ENCODE peak calls at places on chromosomes 13 and 19, in nine cellular contexts. One of them, this sample, is unnamed.

GRCh38 chr13:22194106-22194810 is 523.4 kb downstream of the FGF9 start:
- DNase-seq in EL: no peak
- DNase-seq in activated CD4-positive, alpha-beta T cell treated with anti-CD3 and anti-CD28 coated beads, Interleukin-2, amount 50 U/mL, for 48 hours: no peak
- DNase-seq in neural progenitor cell: no peak
- DNase-seq in mucosa of gallbladder: no peak
- DNase-seq in stromal cell of bone marrow: no peak
- DNase-seq in IMR-90: no peak
- DNase-seq in amniotic stem cell: no peak
- DNase-seq in H9: no peak
- DNase-seq in this sample: no peak

GRCh38 chr13:110423689-110424302 is 116.7 kb downstream of the COL4A2 start:
- DNase-seq in EL: no peak
- DNase-seq in activated CD4-positive, alpha-beta T cell treated with anti-CD3 and anti-CD28 coated beads, Interleukin-2, amount 50 U/mL, for 48 hours: no peak
- DNase-seq in neural progenitor cell: no peak
- DNase-seq in mucosa of gallbladder: no peak
- DNase-seq in stromal cell of bone marrow: no peak
- DNase-seq in IMR-90: no peak
- DNase-seq in amniotic stem cell: no peak
- DNase-seq in H9: no peak
- DNase-seq in this sample: no peak

GRCh38 chr13:84605927-84606326 is 723.7 kb upstream of the SLITRK1 start:
- DNase-seq in EL: no peak
- DNase-seq in activated CD4-positive, alpha-beta T cell treated with anti-CD3 and anti-CD28 coated beads, Interleukin-2, amount 50 U/mL, for 48 hours: no peak
- DNase-seq in neural progenitor cell: no peak
- DNase-seq in mucosa of gallbladder: no peak
- DNase-seq in stromal cell of bone marrow: no peak
- DNase-seq in IMR-90: no peak
- DNase-seq in amniotic stem cell: no peak
- DNase-seq in H9: peak
- DNase-seq in this sample: no peak

GRCh38 chr13:48730971-48731658 is 77.4 kb downstream of the CYSLTR2 start:
- DNase-seq in EL: peak
- DNase-seq in activated CD4-positive, alpha-beta T cell treated with anti-CD3 and anti-CD28 coated beads, Interleukin-2, amount 50 U/mL, for 48 hours: no peak
- DNase-seq in neural progenitor cell: peak
- DNase-seq in mucosa of gallbladder: no peak
- DNase-seq in stromal cell of bone marrow: peak
- DNase-seq in IMR-90: peak
- DNase-seq in amniotic stem cell: no peak
- DNase-seq in H9: no peak
- DNase-seq in this sample: no peak

GRCh38 chr19:46131485-46132143 is 7.1 kb upstream of the IGFL3 start:
- DNase-seq in EL: no peak
- DNase-seq in activated CD4-positive, alpha-beta T cell treated with anti-CD3 and anti-CD28 coated beads, Interleukin-2, amount 50 U/mL, for 48 hours: no peak
- DNase-seq in neural progenitor cell: no peak
- DNase-seq in mucosa of gallbladder: no peak
- DNase-seq in stromal cell of bone marrow: no peak
- DNase-seq in IMR-90: no peak
- DNase-seq in amniotic stem cell: no peak
- DNase-seq in H9: no peak
- DNase-seq in this sample: no peak

GRCh38 chr13:29754486-29754806 is 96.0 kb downstream of the UBL3 start:
- DNase-seq in EL: peak
- DNase-seq in activated CD4-positive, alpha-beta T cell treated with anti-CD3 and anti-CD28 coated beads, Interleukin-2, amount 50 U/mL, for 48 hours: peak
- DNase-seq in neural progenitor cell: no peak
- DNase-seq in mucosa of gallbladder: no peak
- DNase-seq in stromal cell of bone marrow: peak
- DNase-seq in IMR-90: peak
- DNase-seq in amniotic stem cell: no peak
- DNase-seq in H9: peak
- DNase-seq in this sample: no peak

GRCh38 chr19:38932425-38933179 is 1.9 kb downstream of the MRPS12 start:
- DNase-seq in EL: peak
- DNase-seq in activated CD4-positive, alpha-beta T cell treated with anti-CD3 and anti-CD28 coated beads, Interleukin-2, amount 50 U/mL, for 48 hours: peak
- DNase-seq in neural progenitor cell: peak
- DNase-seq in mucosa of gallbladder: no peak
- DNase-seq in stromal cell of bone marrow: no peak
- DNase-seq in IMR-90: peak
- DNase-seq in amniotic stem cell: no peak
- DNase-seq in H9: peak
- DNase-seq in this sample: peak

GRCh38 chr19:49114630-49115363 is 627 bp downstream of the LIN7B start:
- DNase-seq in EL: peak
- DNase-seq in activated CD4-positive, alpha-beta T cell treated with anti-CD3 and anti-CD28 coated beads, Interleukin-2, amount 50 U/mL, for 48 hours: peak
- DNase-seq in neural progenitor cell: peak
- DNase-seq in mucosa of gallbladder: peak
- DNase-seq in stromal cell of bone marrow: peak
- DNase-seq in IMR-90: peak
- DNase-seq in amniotic stem cell: no peak
- DNase-seq in H9: peak
- DNase-seq in this sample: peak

GRCh38 chr13:60226507-60226906 is 62.8 kb upstream of the DIAPH3 start:
- DNase-seq in EL: peak
- DNase-seq in activated CD4-positive, alpha-beta T cell treated with anti-CD3 and anti-CD28 coated beads, Interleukin-2, amount 50 U/mL, for 48 hours: no peak
- DNase-seq in neural progenitor cell: peak
- DNase-seq in mucosa of gallbladder: no peak
- DNase-seq in stromal cell of bone marrow: no peak
- DNase-seq in IMR-90: peak
- DNase-seq in amniotic stem cell: no peak
- DNase-seq in H9: peak
- DNase-seq in this sample: no peak

GRCh38 chr13:56909896-56910600 is 230.7 kb upstream of the PRR20A start:
- DNase-seq in EL: no peak
- DNase-seq in activated CD4-positive, alpha-beta T cell treated with anti-CD3 and anti-CD28 coated beads, Interleukin-2, amount 50 U/mL, for 48 hours: no peak
- DNase-seq in neural progenitor cell: no peak
- DNase-seq in mucosa of gallbladder: no peak
- DNase-seq in stromal cell of bone marrow: no peak
- DNase-seq in IMR-90: no peak
- DNase-seq in amniotic stem cell: no peak
- DNase-seq in H9: no peak
- DNase-seq in this sample: no peak

GRCh38 chr19:29759359-29759758 is 44.3 kb upstream of the C19orf12 start:
- DNase-seq in EL: no peak
- DNase-seq in activated CD4-positive, alpha-beta T cell treated with anti-CD3 and anti-CD28 coated beads, Interleukin-2, amount 50 U/mL, for 48 hours: no peak
- DNase-seq in neural progenitor cell: no peak
- DNase-seq in mucosa of gallbladder: no peak
- DNase-seq in stromal cell of bone marrow: no peak
- DNase-seq in IMR-90: no peak
- DNase-seq in amniotic stem cell: no peak
- DNase-seq in H9: no peak
- DNase-seq in this sample: no peak

GRCh38 chr13:37602743-37603381 is 4.3 kb upstream of the POSTN start:
- DNase-seq in EL: peak
- DNase-seq in activated CD4-positive, alpha-beta T cell treated with anti-CD3 and anti-CD28 coated beads, Interleukin-2, amount 50 U/mL, for 48 hours: no peak
- DNase-seq in neural progenitor cell: no peak
- DNase-seq in mucosa of gallbladder: no peak
- DNase-seq in stromal cell of bone marrow: no peak
- DNase-seq in IMR-90: peak
- DNase-seq in amniotic stem cell: no peak
- DNase-seq in H9: no peak
- DNase-seq in this sample: no peak

GRCh38 chr19:18896421-18896841 is 473 bp upstream of the CERS1 start:
- DNase-seq in EL: peak
- DNase-seq in activated CD4-positive, alpha-beta T cell treated with anti-CD3 and anti-CD28 coated beads, Interleukin-2, amount 50 U/mL, for 48 hours: no peak
- DNase-seq in neural progenitor cell: peak
- DNase-seq in mucosa of gallbladder: no peak
- DNase-seq in stromal cell of bone marrow: no peak
- DNase-seq in IMR-90: no peak
- DNase-seq in amniotic stem cell: no peak
- DNase-seq in H9: no peak
- DNase-seq in this sample: no peak

GRCh38 chr13:100234524-100235136 is 145.7 kb downstream of the PCCA start:
- DNase-seq in EL: peak
- DNase-seq in activated CD4-positive, alpha-beta T cell treated with anti-CD3 and anti-CD28 coated beads, Interleukin-2, amount 50 U/mL, for 48 hours: no peak
- DNase-seq in neural progenitor cell: no peak
- DNase-seq in mucosa of gallbladder: no peak
- DNase-seq in stromal cell of bone marrow: no peak
- DNase-seq in IMR-90: peak
- DNase-seq in amniotic stem cell: no peak
- DNase-seq in H9: no peak
- DNase-seq in this sample: no peak

GRCh38 chr19:18496167-18496979 is 25.5 kb downstream of the ELL start:
- DNase-seq in EL: peak
- DNase-seq in activated CD4-positive, alpha-beta T cell treated with anti-CD3 and anti-CD28 coated beads, Interleukin-2, amount 50 U/mL, for 48 hours: peak
- DNase-seq in neural progenitor cell: no peak
- DNase-seq in mucosa of gallbladder: peak
- DNase-seq in stromal cell of bone marrow: no peak
- DNase-seq in IMR-90: peak
- DNase-seq in amniotic stem cell: no peak
- DNase-seq in H9: no peak
- DNase-seq in this sample: no peak

GRCh38 chr19:12838182-12838890 is at the start of gene MAST1:
- DNase-seq in EL: peak
- DNase-seq in activated CD4-positive, alpha-beta T cell treated with anti-CD3 and anti-CD28 coated beads, Interleukin-2, amount 50 U/mL, for 48 hours: peak
- DNase-seq in neural progenitor cell: peak
- DNase-seq in mucosa of gallbladder: no peak
- DNase-seq in stromal cell of bone marrow: no peak
- DNase-seq in IMR-90: no peak
- DNase-seq in amniotic stem cell: no peak
- DNase-seq in H9: peak
- DNase-seq in this sample: peak

GRCh38 chr19:22427587-22428298 is 5.6 kb upstream of the ZNF98 start:
- DNase-seq in EL: no peak
- DNase-seq in activated CD4-positive, alpha-beta T cell treated with anti-CD3 and anti-CD28 coated beads, Interleukin-2, amount 50 U/mL, for 48 hours: no peak
- DNase-seq in neural progenitor cell: no peak
- DNase-seq in mucosa of gallbladder: no peak
- DNase-seq in stromal cell of bone marrow: no peak
- DNase-seq in IMR-90: no peak
- DNase-seq in amniotic stem cell: no peak
- DNase-seq in H9: no peak
- DNase-seq in this sample: no peak

GRCh38 chr13:57314897-57315520 is 148.0 kb downstream of the PRR20E start:
- DNase-seq in EL: no peak
- DNase-seq in activated CD4-positive, alpha-beta T cell treated with anti-CD3 and anti-CD28 coated beads, Interleukin-2, amount 50 U/mL, for 48 hours: no peak
- DNase-seq in neural progenitor cell: peak
- DNase-seq in mucosa of gallbladder: no peak
- DNase-seq in stromal cell of bone marrow: no peak
- DNase-seq in IMR-90: no peak
- DNase-seq in amniotic stem cell: no peak
- DNase-seq in H9: no peak
- DNase-seq in this sample: no peak

GRCh38 chr19:24140099-24140498 is 53.1 kb downstream of the ZNF254 start:
- DNase-seq in EL: peak
- DNase-seq in activated CD4-positive, alpha-beta T cell treated with anti-CD3 and anti-CD28 coated beads, Interleukin-2, amount 50 U/mL, for 48 hours: no peak
- DNase-seq in neural progenitor cell: no peak
- DNase-seq in mucosa of gallbladder: no peak
- DNase-seq in stromal cell of bone marrow: no peak
- DNase-seq in IMR-90: peak
- DNase-seq in amniotic stem cell: no peak
- DNase-seq in H9: no peak
- DNase-seq in this sample: no peak

GRCh38 chr19:2602391-2603181 is 99.9 kb downstream of the GNG7 start:
- DNase-seq in EL: peak
- DNase-seq in activated CD4-positive, alpha-beta T cell treated with anti-CD3 and anti-CD28 coated beads, Interleukin-2, amount 50 U/mL, for 48 hours: no peak
- DNase-seq in neural progenitor cell: peak
- DNase-seq in mucosa of gallbladder: peak
- DNase-seq in stromal cell of bone marrow: peak
- DNase-seq in IMR-90: peak
- DNase-seq in amniotic stem cell: peak
- DNase-seq in H9: peak
- DNase-seq in this sample: peak

GRCh38 chr19:48558018-48558684 is 6.2 kb downstream of the SULT2B1 start:
- DNase-seq in EL: peak
- DNase-seq in activated CD4-positive, alpha-beta T cell treated with anti-CD3 and anti-CD28 coated beads, Interleukin-2, amount 50 U/mL, for 48 hours: no peak
- DNase-seq in neural progenitor cell: no peak
- DNase-seq in mucosa of gallbladder: peak
- DNase-seq in stromal cell of bone marrow: peak
- DNase-seq in IMR-90: peak
- DNase-seq in amniotic stem cell: no peak
- DNase-seq in H9: peak
- DNase-seq in this sample: peak

GRCh38 chr13:33004454-33004853 is 11.8 kb upstream of the KL start:
- DNase-seq in EL: no peak
- DNase-seq in activated CD4-positive, alpha-beta T cell treated with anti-CD3 and anti-CD28 coated beads, Interleukin-2, amount 50 U/mL, for 48 hours: no peak
- DNase-seq in neural progenitor cell: no peak
- DNase-seq in mucosa of gallbladder: no peak
- DNase-seq in stromal cell of bone marrow: peak
- DNase-seq in IMR-90: no peak
- DNase-seq in amniotic stem cell: no peak
- DNase-seq in H9: no peak
- DNase-seq in this sample: peak

GRCh38 chr13:23725922-23726321 is 155.7 kb downstream of the TNFRSF19 start:
- DNase-seq in EL: no peak
- DNase-seq in activated CD4-positive, alpha-beta T cell treated with anti-CD3 and anti-CD28 coated beads, Interleukin-2, amount 50 U/mL, for 48 hours: no peak
- DNase-seq in neural progenitor cell: no peak
- DNase-seq in mucosa of gallbladder: no peak
- DNase-seq in stromal cell of bone marrow: no peak
- DNase-seq in IMR-90: no peak
- DNase-seq in amniotic stem cell: no peak
- DNase-seq in H9: no peak
- DNase-seq in this sample: no peak

GRCh38 chr19:55254625-55254977 is 4.2 kb downstream of the PPP6R1 start:
- DNase-seq in EL: no peak
- DNase-seq in activated CD4-positive, alpha-beta T cell treated with anti-CD3 and anti-CD28 coated beads, Interleukin-2, amount 50 U/mL, for 48 hours: no peak
- DNase-seq in neural progenitor cell: no peak
- DNase-seq in mucosa of gallbladder: no peak
- DNase-seq in stromal cell of bone marrow: no peak
- DNase-seq in IMR-90: no peak
- DNase-seq in amniotic stem cell: no peak
- DNase-seq in H9: no peak
- DNase-seq in this sample: no peak

GRCh38 chr13:79258489-79258888 is 147.6 kb downstream of the RBM26 start:
- DNase-seq in EL: no peak
- DNase-seq in activated CD4-positive, alpha-beta T cell treated with anti-CD3 and anti-CD28 coated beads, Interleukin-2, amount 50 U/mL, for 48 hours: no peak
- DNase-seq in neural progenitor cell: no peak
- DNase-seq in mucosa of gallbladder: no peak
- DNase-seq in stromal cell of bone marrow: no peak
- DNase-seq in IMR-90: no peak
- DNase-seq in amniotic stem cell: no peak
- DNase-seq in H9: no peak
- DNase-seq in this sample: no peak

GRCh38 chr13:103961129-103961528 is 894.9 kb upstream of the SLC10A2 start:
- DNase-seq in EL: no peak
- DNase-seq in activated CD4-positive, alpha-beta T cell treated with anti-CD3 and anti-CD28 coated beads, Interleukin-2, amount 50 U/mL, for 48 hours: no peak
- DNase-seq in neural progenitor cell: no peak
- DNase-seq in mucosa of gallbladder: no peak
- DNase-seq in stromal cell of bone marrow: no peak
- DNase-seq in IMR-90: no peak
- DNase-seq in amniotic stem cell: no peak
- DNase-seq in H9: no peak
- DNase-seq in this sample: no peak

GRCh38 chr13:67619346-67619745 is 389.2 kb upstream of the PCDH9 start:
- DNase-seq in EL: no peak
- DNase-seq in activated CD4-positive, alpha-beta T cell treated with anti-CD3 and anti-CD28 coated beads, Interleukin-2, amount 50 U/mL, for 48 hours: no peak
- DNase-seq in neural progenitor cell: no peak
- DNase-seq in mucosa of gallbladder: no peak
- DNase-seq in stromal cell of bone marrow: no peak
- DNase-seq in IMR-90: peak
- DNase-seq in amniotic stem cell: peak
- DNase-seq in H9: no peak
- DNase-seq in this sample: no peak

GRCh38 chr19:18216789-18217188 is 9.4 kb downstream of the PDE4C start:
- DNase-seq in EL: no peak
- DNase-seq in activated CD4-positive, alpha-beta T cell treated with anti-CD3 and anti-CD28 coated beads, Interleukin-2, amount 50 U/mL, for 48 hours: no peak
- DNase-seq in neural progenitor cell: no peak
- DNase-seq in mucosa of gallbladder: no peak
- DNase-seq in stromal cell of bone marrow: no peak
- DNase-seq in IMR-90: no peak
- DNase-seq in amniotic stem cell: no peak
- DNase-seq in H9: no peak
- DNase-seq in this sample: no peak

GRCh38 chr13:50006426-50007135 is 8.7 kb upstream of the KCNRG start:
- DNase-seq in EL: no peak
- DNase-seq in activated CD4-positive, alpha-beta T cell treated with anti-CD3 and anti-CD28 coated beads, Interleukin-2, amount 50 U/mL, for 48 hours: no peak
- DNase-seq in neural progenitor cell: no peak
- DNase-seq in mucosa of gallbladder: no peak
- DNase-seq in stromal cell of bone marrow: no peak
- DNase-seq in IMR-90: peak
- DNase-seq in amniotic stem cell: no peak
- DNase-seq in H9: no peak
- DNase-seq in this sample: no peak